ENCODE peak calls at places on chromosomes 3 and 15, in four cellular contexts. U is CD4-positive, alpha-beta T cell; P is heart left ventricle; B is PC-3. K is an unnamed sample.
A peak's percentile ranks its signal among the peaks of the same experiment; 100 is the strongest.

GRCh38 chr15:26179906-26180305 is 316.8 kb upstream of the ATP10A start:
- DNase-seq in U (no peak), P (no peak), B (peak; percentile 30), K (no peak)

GRCh38 chr15:42805266-42805665 is 68.3 kb upstream of the CDAN1 start:
- DNase-seq in U (no peak), P (no peak), B (no peak), K (no peak)

GRCh38 chr15:69762373-69763148 is 309.9 kb downstream of the RPLP1 start:
- DNase-seq in U (no peak), P (no peak), B (peak; percentile 27), K (no peak)

GRCh38 chr3:65604863-65605526 is 433.7 kb downstream of the MAGI1 start:
- DNase-seq in U (no peak), P (no peak), B (peak; percentile 17), K (no peak)

GRCh38 chr15:31974855-31975421 is 55.4 kb upstream of the CHRNA7 start:
- DNase-seq in U (no peak), P (no peak), B (peak; percentile 70), K (peak; percentile 53)

GRCh38 chr15:70792171-70792573 is 28.8 kb upstream of the UACA start:
- DNase-seq in U (no peak), P (no peak), B (peak; percentile 93), K (no peak)

GRCh38 chr3:9468460-9468859 is 71.0 kb downstream of the SETD5 start:
- DNase-seq in U (no peak), P (no peak), B (no peak), K (no peak)

GRCh38 chr3:128702391-128702790 is 23.6 kb upstream of the RAB7A start:
- DNase-seq in U (no peak), P (no peak), B (no peak), K (no peak)

GRCh38 chr3:171827836-171828458 is 15.2 kb upstream of the TMEM212 start:
- DNase-seq in U (no peak), P (no peak), B (no peak), K (no peak)

GRCh38 chr3:48294611-48295263 is 38.7 kb downstream of the SPINK8 start:
- DNase-seq in U (no peak), P (no peak), B (no peak), K (no peak)

GRCh38 chr3:108159865-108160264 is 62.4 kb downstream of the IFT57 start:
- DNase-seq in U (no peak), P (no peak), B (peak; percentile 80), K (no peak)

GRCh38 chr15:81548350-81549116 is 174.5 kb upstream of the TMC3 start:
- DNase-seq in U (no peak), P (no peak), B (peak; percentile 40), K (no peak)

GRCh38 chr3:148023994-148024393 is 614.8 kb downstream of the ZIC1 start:
- DNase-seq in U (no peak), P (no peak), B (peak; percentile 17), K (no peak)

GRCh38 chr3:191307341-191307740 is 21.9 kb upstream of the CCDC50 start:
- DNase-seq in U (no peak), P (no peak), B (no peak), K (no peak)

GRCh38 chr3:149441662-149442442 is 32.6 kb upstream of the TM4SF4 start:
- DNase-seq in U (no peak), P (no peak), B (no peak), K (no peak)

GRCh38 chr15:101689901-101690300 is 34.4 kb downstream of the TARS3 start:
- DNase-seq in U (no peak), P (no peak), B (no peak), K (no peak)

GRCh38 chr15:25710184-25710583 is 152.9 kb downstream of the ATP10A start:
- DNase-seq in U (peak; percentile 34), P (peak; percentile 79), B (peak; percentile 52), K (peak; percentile 40)

GRCh38 chr3:12938258-12938711 is 96.9 kb upstream of the RPL32 start:
- DNase-seq in U (no peak), P (no peak), B (no peak), K (no peak)

GRCh38 chr3:51722362-51722761 is 15.5 kb downstream of the GRM2 start:
- DNase-seq in U (no peak), P (no peak), B (peak; percentile 17), K (no peak)

GRCh38 chr3:153881201-153881600 is 240.0 kb upstream of the ARHGEF26 start:
- DNase-seq in U (no peak), P (no peak), B (peak; percentile 85), K (no peak)

GRCh38 chr3:63912768-63913588 is 795 bp upstream of the SCAANT1 start:
- DNase-seq in U (peak; percentile 54), P (peak; percentile 74), B (peak; percentile 47), K (peak; percentile 31)

GRCh38 chr3:120928991-120929390 is 21.0 kb downstream of the STXBP5L start:
- DNase-seq in U (no peak), P (no peak), B (peak; percentile 56), K (no peak)

GRCh38 chr3:77536038-77536775 is 496.3 kb downstream of the ROBO2 start:
- DNase-seq in U (no peak), P (no peak), B (peak; percentile 20), K (no peak)

GRCh38 chr3:132544130-132544529 is 52.9 kb upstream of the ACKR4 start:
- DNase-seq in U (no peak), P (no peak), B (no peak), K (no peak)

GRCh38 chr15:82540984-82541431 is 751 bp upstream of the RPS17 start:
- DNase-seq in U (no peak), P (no peak), B (no peak), K (no peak)

GRCh38 chr15:27482344-27482743 is 511.4 kb downstream of the GABRG3 start:
- DNase-seq in U (no peak), P (no peak), B (no peak), K (no peak)

GRCh38 chr15:76823903-76824302 is 81.2 kb downstream of the SCAPER start:
- DNase-seq in U (no peak), P (no peak), B (no peak), K (no peak)

GRCh38 chr3:197942956-197943556 is 6.9 kb upstream of the RPL35A start:
- DNase-seq in U (no peak), P (no peak), B (peak; percentile 73), K (peak; percentile 49)

DNA sequence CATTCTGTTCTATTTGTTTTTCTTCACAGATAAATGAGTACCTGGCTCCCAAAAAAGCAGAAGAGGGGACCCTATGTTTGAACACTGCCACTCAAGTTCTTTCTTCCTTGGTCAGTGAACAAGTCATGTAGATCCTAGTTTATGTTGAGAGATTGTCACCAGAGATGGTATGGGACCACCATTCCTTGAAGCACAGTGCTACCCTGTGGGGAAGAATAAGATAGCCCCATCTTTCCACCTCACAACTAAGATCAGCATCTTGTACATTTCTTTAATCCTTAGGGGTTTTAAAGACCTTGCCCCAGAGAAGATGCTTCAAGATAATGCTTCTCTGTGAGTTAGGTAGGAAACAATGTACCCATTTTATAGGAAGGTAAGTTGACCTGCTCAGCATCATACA is 233.5 kb upstream of the WNT5A start:
- DNase-seq in U (no peak), P (no peak), B (peak; percentile 49), K (peak; percentile 34)
- TF ChIP-seq CTCF in U (no peak), P (no peak), B (peak; percentile 54), K (peak; percentile 13)

GRCh38 chr3:52891164-52891563 is 6.2 kb downstream of the STIMATE start:
- DNase-seq in U (no peak), P (no peak), B (no peak), K (no peak)

GRCh38 chr3:52892625-52893311 is 4.6 kb downstream of the STIMATE start:
- DNase-seq in U (no peak), P (no peak), B (no peak), K (peak; percentile 62)

GRCh38 chr3:52893723-52894122 is 3.6 kb downstream of the STIMATE start:
- DNase-seq in U (no peak), P (no peak), B (no peak), K (no peak)

GRCh38 chr3:52891615-52892081 is 5.7 kb downstream of the STIMATE start:
- DNase-seq in U (no peak), P (no peak), B (no peak), K (no peak)

DNA sequence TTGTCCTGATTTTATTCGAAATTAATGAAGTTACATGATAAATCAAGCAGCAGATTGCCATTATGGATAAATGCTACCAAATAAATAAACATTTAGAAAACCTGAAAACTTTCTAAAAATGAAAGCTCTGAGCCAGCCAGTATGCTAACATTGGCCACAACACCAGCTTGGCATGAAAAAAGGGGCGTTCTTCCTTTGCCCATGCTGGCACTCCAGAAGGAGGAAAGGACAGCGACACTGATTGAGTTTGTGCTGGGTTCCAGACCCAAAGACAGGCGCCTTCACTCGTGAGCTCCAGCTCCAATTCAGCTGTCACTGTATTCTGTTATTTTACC is 5.1 kb downstream of the STIMATE start:
- DNase-seq in U (no peak), P (no peak), B (no peak), K (no peak)
- TF ChIP-seq CTCF in U (no peak), P (no peak), B (no peak), K (no peak)

GRCh38 chr3:123447749-123448502 is 964 bp downstream of the ADCY5 start:
- DNase-seq in U (peak; percentile 34), P (peak; percentile 77), B (no peak), K (peak; percentile 79)
- TF ChIP-seq CTCF in U (no peak), P (peak; percentile 23), B (no peak), K (peak; percentile 55)

DNA sequence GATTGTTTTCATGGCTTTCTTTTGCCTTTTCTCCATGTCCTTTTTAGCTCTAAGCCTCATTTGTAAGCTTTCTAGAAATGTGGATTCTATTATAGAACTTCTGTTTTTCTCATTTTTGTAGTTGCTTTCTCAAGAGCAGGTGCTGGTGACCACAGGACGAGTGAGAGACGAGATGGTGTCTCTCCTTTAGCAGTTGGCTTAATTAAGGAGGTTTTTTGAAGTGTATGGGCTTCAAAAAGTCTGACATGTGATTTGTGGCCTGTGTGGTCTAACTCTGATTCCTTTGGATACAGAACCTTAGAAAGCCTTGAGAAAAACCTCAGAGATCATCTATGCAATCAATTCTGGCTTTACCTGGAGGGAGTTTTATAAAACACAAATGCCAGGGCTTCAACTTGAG is 292.8 kb downstream of the LPP start:
- DNase-seq in U (no peak), P (no peak), B (no peak), K (peak; percentile 11)
- TF ChIP-seq CTCF in U (no peak), P (no peak), B (no peak), K (no peak)

GRCh38 chr15:33675246-33675645 is 293.1 kb upstream of the CHRM5 start:
- DNase-seq in U (no peak), P (no peak), B (peak; percentile 68), K (peak; percentile 37)
- TF ChIP-seq CTCF in U (no peak), P (peak; percentile 44), B (peak; percentile 82), K (peak; percentile 34)

GRCh38 chr3:43951813-43952212 is 261.1 kb downstream of the ABHD5 start:
- DNase-seq in U (no peak), P (no peak), B (no peak), K (no peak)
- TF ChIP-seq CTCF in U (no peak), P (no peak), B (no peak), K (no peak)

DNA sequence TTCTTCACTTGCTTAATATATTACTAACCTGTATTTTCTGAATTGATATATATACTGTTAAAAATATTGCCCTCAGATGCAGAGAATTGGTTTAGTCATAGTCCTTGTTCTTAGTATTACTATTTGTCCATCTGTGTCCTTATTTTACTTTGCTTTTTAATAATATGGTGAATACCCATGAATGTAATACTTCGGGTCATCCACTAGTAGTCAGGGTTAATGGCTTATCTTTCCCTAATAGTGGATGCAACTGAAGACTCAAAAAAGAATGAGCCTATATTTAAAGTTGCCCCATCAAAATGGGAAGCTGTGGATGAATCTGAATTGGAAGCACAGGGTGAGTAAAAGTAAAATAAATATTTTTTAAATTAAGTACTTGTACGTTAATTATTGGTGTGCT is 36.5 kb downstream of the U2SURP start:
- DNase-seq in U (no peak), P (no peak), B (no peak), K (no peak)
- TF ChIP-seq CTCF in U (no peak), P (no peak), B (peak; percentile 50), K (no peak)

K was measured in GM10248.